ENCODE peak calls at places on chromosome 18, in four cellular contexts. Q is mesendoderm, U is mesenchymal stem cell, E is IMR-90. T is an unnamed sample.

GRCh38 chr18:61706516-61706915 is 186.3 kb downstream of the RNF152 start:
- DNase-seq in Q (peak), U (no peak), E (no peak), T (no peak)

GRCh38 chr18:40382191-40382590 is 1572.8 kb upstream of the PIK3C3 start:
- DNase-seq in Q (no peak), U (no peak), E (no peak), T (no peak)

GRCh38 chr18:29191263-29191662 is 1014.3 kb upstream of the CDH2 start:
- DNase-seq in Q (peak), U (peak), E (peak), T (peak)

GRCh38 chr18:48901145-48902022 is 49.4 kb downstream of the SMAD7 start:
- DNase-seq in Q (no peak), U (no peak), E (no peak), T (no peak)

GRCh38 chr18:51666717-51667320 is 469.3 kb upstream of the MEX3C start:
- DNase-seq in Q (no peak), U (no peak), E (no peak), T (no peak)

GRCh38 chr18:68623342-68623741 is 91.6 kb downstream of the TMX3 start:
- DNase-seq in Q (peak), U (peak), E (peak), T (peak)

GRCh38 chr18:4433762-4434161 is 21.3 kb downstream of the DLGAP1 start:
- DNase-seq in Q (peak), U (no peak), E (peak), T (no peak)

GRCh38 chr18:48931680-48932461 is 18.9 kb downstream of the SMAD7 start:
- DNase-seq in Q (peak), U (no peak), E (no peak), T (no peak)

GRCh38 chr18:24027156-24027555 is 12.6 kb downstream of the TTC39C start:
- DNase-seq in Q (no peak), U (peak), E (peak), T (no peak)

GRCh38 chr18:52903858-52904257 is 563.9 kb downstream of the DCC start:
- DNase-seq in Q (peak), U (no peak), E (no peak), T (peak)

GRCh38 chr18:64253222-64253621 is 104.3 kb upstream of the LINC00305 start:
- DNase-seq in Q (no peak), U (no peak), E (no peak), T (no peak)

GRCh38 chr18:58862851-58863538 is 1.7 kb upstream of the ZNF532 start:
- DNase-seq in Q (peak), U (peak), E (peak), T (no peak)

GRCh38 chr18:44452346-44452745 is 228.3 kb upstream of the SETBP1 start:
- DNase-seq in Q (no peak), U (no peak), E (no peak), T (no peak)

GRCh38 chr18:42052137-42052708 is 97.2 kb downstream of the PIK3C3 start:
- DNase-seq in Q (peak), U (peak), E (peak), T (no peak)

GRCh38 chr18:63684718-63685117 is 18.0 kb upstream of the SERPINB11 start:
- DNase-seq in Q (no peak), U (no peak), E (no peak), T (no peak)

GRCh38 chr18:70132999-70133398 is 72.5 kb downstream of the RTTN start:
- DNase-seq in Q (peak), U (peak), E (peak), T (no peak)

DNA sequence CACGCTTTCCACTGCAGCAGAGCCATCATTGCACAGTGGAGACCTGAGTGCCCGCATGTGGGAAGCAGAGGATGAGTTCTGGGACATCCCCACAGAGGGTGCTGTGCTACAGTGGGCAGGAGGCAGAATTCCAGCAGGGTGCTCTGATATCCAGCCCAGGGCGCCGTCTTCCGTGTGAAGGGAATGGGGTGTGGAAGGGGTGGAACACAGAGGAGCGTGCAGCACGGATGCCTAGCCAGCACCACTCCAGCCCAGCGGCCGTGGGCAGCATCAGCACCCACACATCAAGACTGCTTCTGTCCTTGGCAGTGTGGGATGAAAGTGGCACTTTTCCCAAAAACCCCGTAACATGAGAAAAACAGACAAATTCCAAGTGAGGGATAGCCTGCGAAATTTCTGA is 134.3 kb downstream of the ZNF236 start:
- DNase-seq in Q (no peak), U (no peak), E (no peak), T (no peak)
- H2BK15ac ChIP-seq in Q (no peak), U (no peak), E (no peak), T (no peak)

GRCh38 chr18:22168360-22168921 is 948 bp upstream of the GATA6 start:
- DNase-seq in Q (peak), U (peak), E (no peak), T (peak)

GRCh38 chr18:22169011-22169888 is at the start of gene GATA6:
- DNase-seq in Q (peak), U (peak), E (peak), T (peak)

GRCh38 chr18:22171263-22171838 is 2.0 kb downstream of the GATA6 start:
- DNase-seq in Q (no peak), U (no peak), E (no peak), T (peak)

GRCh38 chr18:22170421-22171262 is 1.3 kb downstream of the GATA6 start:
- DNase-seq in Q (peak), U (peak), E (peak), T (peak)

DNA sequence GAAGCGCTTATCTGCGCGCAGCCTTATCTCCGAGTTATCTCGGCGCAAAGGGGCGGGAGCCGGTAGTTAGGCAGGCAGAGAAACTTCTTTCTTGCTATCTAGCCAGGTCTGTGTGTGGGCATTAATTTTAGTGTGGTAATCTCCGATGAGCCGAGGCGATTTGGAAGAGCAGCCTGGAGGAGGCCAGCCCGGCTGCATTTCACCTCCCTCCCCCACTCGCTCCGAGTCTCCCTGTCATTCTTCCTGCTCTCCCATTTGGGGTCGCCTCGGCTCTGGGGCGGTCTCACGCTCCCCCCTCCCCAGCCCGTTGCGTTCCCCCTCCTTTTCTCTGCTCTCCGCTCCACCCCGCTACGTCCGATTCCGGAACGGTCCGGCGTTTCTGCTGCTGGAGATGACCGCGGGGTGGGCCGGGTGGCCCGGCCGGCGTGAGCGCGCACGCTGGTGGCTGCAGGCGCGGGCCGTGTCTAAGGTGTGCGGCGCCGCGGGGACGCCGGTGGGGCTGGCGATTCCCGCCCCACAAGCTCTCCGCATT is 566 bp downstream of the GATA6 start:
- DNase-seq in Q (peak), U (no peak), E (peak), T (no peak)
- H2BK15ac ChIP-seq in Q (no peak), U (peak), E (peak), T (no peak)

DNA sequence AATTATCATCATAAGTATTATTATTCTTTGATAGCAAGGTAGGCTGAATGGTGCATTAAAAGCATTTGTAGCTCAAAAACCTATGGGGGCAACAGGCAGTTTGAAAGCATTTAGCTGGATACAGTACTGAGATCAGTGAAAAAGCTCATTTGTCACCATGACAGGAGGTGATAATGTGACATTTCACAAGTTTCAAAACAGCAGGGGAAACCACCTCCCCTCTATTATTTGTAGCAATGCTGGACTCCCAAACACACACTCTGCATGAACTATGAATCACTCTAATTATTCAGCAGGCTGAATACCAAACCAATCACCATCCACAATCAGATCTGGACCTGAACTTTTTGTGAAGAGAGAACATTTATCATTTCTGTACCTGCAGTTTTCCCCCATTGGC is 63.4 kb downstream of the MYO5B start:
- DNase-seq in Q (no peak), U (no peak), E (no peak), T (no peak)
- H2BK15ac ChIP-seq in Q (no peak), U (no peak), E (no peak), T (no peak)

GRCh38 chr18:46324087-46324486 is 219.9 kb downstream of the HAUS1 start:
- DNase-seq in Q (no peak), U (no peak), E (no peak), T (no peak)
- H2BK15ac ChIP-seq in Q (no peak), U (no peak), E (no peak), T (no peak)

GRCh38 chr18:27649621-27650020 is 464.5 kb upstream of the CHST9 start:
- DNase-seq in Q (no peak), U (no peak), E (no peak), T (no peak)
- H2BK15ac ChIP-seq in Q (no peak), U (no peak), E (no peak), T (no peak)

GRCh38 chr18:78865056-78865598 is 114.5 kb upstream of the SALL3 start:
- DNase-seq in Q (no peak), U (no peak), E (no peak), T (no peak)

GRCh38 chr18:78868330-78869316 is 111.0 kb upstream of the SALL3 start:
- DNase-seq in Q (no peak), U (no peak), E (no peak), T (no peak)

GRCh38 chr18:78865771-78866310 is 113.8 kb upstream of the SALL3 start:
- DNase-seq in Q (no peak), U (no peak), E (no peak), T (no peak)

GRCh38 chr18:78871631-78872030 is 108.0 kb upstream of the SALL3 start:
- DNase-seq in Q (no peak), U (no peak), E (no peak), T (no peak)

DNA sequence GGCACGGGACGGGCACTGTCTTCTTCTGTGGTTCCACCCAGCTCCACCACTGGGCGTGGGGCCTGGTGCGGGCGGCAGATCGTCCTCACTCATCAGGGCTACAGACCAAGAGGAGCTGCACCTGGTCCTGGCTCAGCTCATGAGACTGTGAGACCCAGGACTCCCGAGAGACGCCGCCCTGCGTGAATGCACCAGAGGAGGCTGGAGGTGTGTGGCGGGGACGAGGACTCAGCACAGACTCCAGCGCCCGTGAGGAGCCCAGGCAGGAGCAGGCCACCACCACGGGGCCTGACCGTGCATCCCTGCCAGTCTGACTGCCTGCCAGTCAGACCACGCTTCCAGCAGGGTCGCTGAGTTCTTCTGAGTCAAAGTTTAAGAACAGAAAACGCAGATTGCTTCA is 112.5 kb upstream of the SALL3 start:
- DNase-seq in Q (no peak), U (no peak), E (no peak), T (no peak)
- H2BK15ac ChIP-seq in Q (no peak), U (no peak), E (no peak), T (no peak)

T was measured in H9.